ENCODE peak calls at places on chromosomes 13 and 19, in nine cellular contexts. One of them, this sample, is unnamed.

GRCh38 chr19:58021541-58022282 is 12.1 kb upstream of the ZSCAN1 start:
- DNase-seq in activated T-cell treated with anti-CD3 and anti-CD28 coated beads, Interleukin-2, amount 50 U/mL, for 72 hours: peak; percentile 60
- DNase-seq in frontal cortex: peak; percentile 85
- DNase-seq in T-cell: peak; percentile 51
- DNase-seq in choroid plexus epithelial cell: peak; percentile 55
- DNase-seq in GM12865: peak; percentile 39
- DNase-seq in mesendoderm: peak; percentile 92
- DNase-seq in ELF-1: peak; percentile 63
- DNase-seq in ACHN: peak; percentile 2
- DNase-seq in this sample: no peak

GRCh38 chr19:28377077-28377476 is 835.9 kb downstream of the UQCRFS1 start:
- DNase-seq in T-cell: no peak
- DNase-seq in GM12865: no peak
- DNase-seq in mesendoderm: no peak
- DNase-seq in ACHN: peak; percentile 10
- DNase-seq in activated T-cell treated with anti-CD3 and anti-CD28 coated beads, Interleukin-2, amount 50 U/mL, for 72 hours: no peak
- DNase-seq in frontal cortex: no peak
- DNase-seq in ELF-1: no peak
- DNase-seq in choroid plexus epithelial cell: peak; percentile 24
- DNase-seq in this sample: peak; percentile 11

GRCh38 chr19:13693933-13694332 is 70.4 kb upstream of the MRI1 start:
- DNase-seq in ELF-1: peak; percentile 80
- DNase-seq in frontal cortex: no peak
- DNase-seq in GM12865: no peak
- DNase-seq in activated T-cell treated with anti-CD3 and anti-CD28 coated beads, Interleukin-2, amount 50 U/mL, for 72 hours: no peak
- DNase-seq in ACHN: no peak
- DNase-seq in mesendoderm: no peak
- DNase-seq in choroid plexus epithelial cell: no peak
- DNase-seq in T-cell: no peak
- DNase-seq in this sample: no peak

GRCh38 chr19:44476559-44477408 is 23.5 kb downstream of the ZNF180 start:
- DNase-seq in GM12865: peak; percentile 33
- DNase-seq in T-cell: no peak
- DNase-seq in ACHN: peak; percentile 14
- DNase-seq in mesendoderm: peak; percentile 55
- DNase-seq in activated T-cell treated with anti-CD3 and anti-CD28 coated beads, Interleukin-2, amount 50 U/mL, for 72 hours: no peak
- DNase-seq in ELF-1: peak; percentile 19
- DNase-seq in choroid plexus epithelial cell: peak; percentile 34
- DNase-seq in frontal cortex: no peak
- DNase-seq in this sample: peak; percentile 65

GRCh38 chr19:46766569-46767317 is 20.5 kb upstream of the STRN4 start:
- DNase-seq in ACHN: no peak
- DNase-seq in choroid plexus epithelial cell: peak; percentile 52
- DNase-seq in GM12865: peak; percentile 60
- DNase-seq in ELF-1: peak; percentile 81
- DNase-seq in T-cell: peak; percentile 59
- DNase-seq in activated T-cell treated with anti-CD3 and anti-CD28 coated beads, Interleukin-2, amount 50 U/mL, for 72 hours: peak; percentile 68
- DNase-seq in mesendoderm: peak; percentile 72
- DNase-seq in frontal cortex: no peak
- DNase-seq in this sample: no peak

GRCh38 chr19:33446156-33446917 is 72.8 kb downstream of the CEBPG start:
- DNase-seq in choroid plexus epithelial cell: no peak
- DNase-seq in frontal cortex: no peak
- DNase-seq in activated T-cell treated with anti-CD3 and anti-CD28 coated beads, Interleukin-2, amount 50 U/mL, for 72 hours: no peak
- DNase-seq in GM12865: no peak
- DNase-seq in T-cell: no peak
- DNase-seq in mesendoderm: no peak
- DNase-seq in ACHN: no peak
- DNase-seq in ELF-1: no peak
- DNase-seq in this sample: no peak

GRCh38 chr13:25899952-25900351 is 151.9 kb downstream of the SHISA2 start:
- DNase-seq in mesendoderm: no peak
- DNase-seq in ACHN: no peak
- DNase-seq in ELF-1: no peak
- DNase-seq in GM12865: no peak
- DNase-seq in activated T-cell treated with anti-CD3 and anti-CD28 coated beads, Interleukin-2, amount 50 U/mL, for 72 hours: no peak
- DNase-seq in frontal cortex: no peak
- DNase-seq in choroid plexus epithelial cell: no peak
- DNase-seq in T-cell: no peak
- DNase-seq in this sample: no peak

GRCh38 chr13:100646030-100646673 is 28.4 kb downstream of the TMTC4 start:
- DNase-seq in ELF-1: peak; percentile 25
- DNase-seq in choroid plexus epithelial cell: peak; percentile 61
- DNase-seq in T-cell: no peak
- DNase-seq in mesendoderm: peak; percentile 66
- DNase-seq in GM12865: no peak
- DNase-seq in frontal cortex: no peak
- DNase-seq in activated T-cell treated with anti-CD3 and anti-CD28 coated beads, Interleukin-2, amount 50 U/mL, for 72 hours: no peak
- DNase-seq in ACHN: peak; percentile 36
- DNase-seq in this sample: peak; percentile 11

GRCh38 chr13:99265823-99266426 is 7.7 kb upstream of the GPR18 start:
- DNase-seq in ELF-1: no peak
- DNase-seq in frontal cortex: peak; percentile 22
- DNase-seq in ACHN: peak; percentile 59
- DNase-seq in T-cell: peak; percentile 37
- DNase-seq in activated T-cell treated with anti-CD3 and anti-CD28 coated beads, Interleukin-2, amount 50 U/mL, for 72 hours: no peak
- DNase-seq in choroid plexus epithelial cell: peak; percentile 81
- DNase-seq in mesendoderm: peak; percentile 57
- DNase-seq in GM12865: peak; percentile 72
- DNase-seq in this sample: peak; percentile 5

GRCh38 chr19:39924952-39925351 is 9.5 kb downstream of the FCGBP start:
- DNase-seq in T-cell: no peak
- DNase-seq in activated T-cell treated with anti-CD3 and anti-CD28 coated beads, Interleukin-2, amount 50 U/mL, for 72 hours: no peak
- DNase-seq in choroid plexus epithelial cell: no peak
- DNase-seq in ACHN: no peak
- DNase-seq in GM12865: no peak
- DNase-seq in mesendoderm: no peak
- DNase-seq in ELF-1: no peak
- DNase-seq in frontal cortex: no peak
- DNase-seq in this sample: no peak

GRCh38 chr19:43639507-43640423 is at the start of gene CADM4:
- DNase-seq in activated T-cell treated with anti-CD3 and anti-CD28 coated beads, Interleukin-2, amount 50 U/mL, for 72 hours: peak; percentile 51
- DNase-seq in T-cell: peak; percentile 65
- DNase-seq in GM12865: no peak
- DNase-seq in ACHN: peak; percentile 28
- DNase-seq in frontal cortex: peak; percentile 72
- DNase-seq in mesendoderm: no peak
- DNase-seq in choroid plexus epithelial cell: no peak
- DNase-seq in ELF-1: no peak
- DNase-seq in this sample: no peak

GRCh38 chr13:98214008-98214643 is 37.1 kb upstream of the RNF113B start:
- DNase-seq in choroid plexus epithelial cell: peak; percentile 65
- DNase-seq in mesendoderm: no peak
- DNase-seq in T-cell: no peak
- DNase-seq in GM12865: no peak
- DNase-seq in frontal cortex: no peak
- DNase-seq in ACHN: no peak
- DNase-seq in ELF-1: no peak
- DNase-seq in activated T-cell treated with anti-CD3 and anti-CD28 coated beads, Interleukin-2, amount 50 U/mL, for 72 hours: no peak
- DNase-seq in this sample: no peak

GRCh38 chr13:26967119-26968038 is 204.2 kb downstream of the USP12 start:
- DNase-seq in choroid plexus epithelial cell: no peak
- DNase-seq in mesendoderm: no peak
- DNase-seq in ELF-1: no peak
- DNase-seq in GM12865: no peak
- DNase-seq in T-cell: no peak
- DNase-seq in ACHN: no peak
- DNase-seq in frontal cortex: no peak
- DNase-seq in activated T-cell treated with anti-CD3 and anti-CD28 coated beads, Interleukin-2, amount 50 U/mL, for 72 hours: no peak
- DNase-seq in this sample: no peak

GRCh38 chr13:99984463-99985242 is 3.1 kb downstream of the ZIC2 start:
- DNase-seq in T-cell: no peak
- DNase-seq in activated T-cell treated with anti-CD3 and anti-CD28 coated beads, Interleukin-2, amount 50 U/mL, for 72 hours: no peak
- DNase-seq in mesendoderm: peak; percentile 92
- DNase-seq in GM12865: peak; percentile 19
- DNase-seq in ACHN: no peak
- DNase-seq in choroid plexus epithelial cell: peak; percentile 63
- DNase-seq in ELF-1: peak; percentile 72
- DNase-seq in frontal cortex: no peak
- DNase-seq in this sample: no peak

GRCh38 chr13:46278474-46278873 is 66.7 kb downstream of the LRRC63 start:
- DNase-seq in GM12865: no peak
- DNase-seq in choroid plexus epithelial cell: no peak
- DNase-seq in frontal cortex: no peak
- DNase-seq in mesendoderm: peak; percentile 97
- DNase-seq in ACHN: no peak
- DNase-seq in T-cell: no peak
- DNase-seq in activated T-cell treated with anti-CD3 and anti-CD28 coated beads, Interleukin-2, amount 50 U/mL, for 72 hours: no peak
- DNase-seq in ELF-1: peak; percentile 86
- DNase-seq in this sample: no peak

GRCh38 chr13:104961246-104961645 is 1574.2 kb downstream of the EFNB2 start:
- DNase-seq in ACHN: no peak
- DNase-seq in choroid plexus epithelial cell: no peak
- DNase-seq in GM12865: no peak
- DNase-seq in mesendoderm: no peak
- DNase-seq in frontal cortex: no peak
- DNase-seq in T-cell: no peak
- DNase-seq in ELF-1: no peak
- DNase-seq in activated T-cell treated with anti-CD3 and anti-CD28 coated beads, Interleukin-2, amount 50 U/mL, for 72 hours: no peak
- DNase-seq in this sample: no peak

GRCh38 chr19:49809155-49809986 is 3.7 kb downstream of the FUZ start:
- DNase-seq in choroid plexus epithelial cell: peak; percentile 70
- DNase-seq in activated T-cell treated with anti-CD3 and anti-CD28 coated beads, Interleukin-2, amount 50 U/mL, for 72 hours: peak; percentile 57
- DNase-seq in mesendoderm: peak; percentile 55
- DNase-seq in ELF-1: peak; percentile 70
- DNase-seq in frontal cortex: peak; percentile 62
- DNase-seq in ACHN: peak; percentile 22
- DNase-seq in T-cell: peak; percentile 51
- DNase-seq in GM12865: peak; percentile 33
- DNase-seq in this sample: peak; percentile 73

GRCh38 chr19:9996541-9996940 is 13.8 kb downstream of the COL5A3 start:
- DNase-seq in GM12865: no peak
- DNase-seq in frontal cortex: no peak
- DNase-seq in ELF-1: no peak
- DNase-seq in T-cell: no peak
- DNase-seq in ACHN: no peak
- DNase-seq in choroid plexus epithelial cell: no peak
- DNase-seq in mesendoderm: no peak
- DNase-seq in activated T-cell treated with anti-CD3 and anti-CD28 coated beads, Interleukin-2, amount 50 U/mL, for 72 hours: no peak
- DNase-seq in this sample: no peak

GRCh38 chr19:34503546-34504272 is 22.2 kb downstream of the WTIP start:
- DNase-seq in GM12865: no peak
- DNase-seq in mesendoderm: no peak
- DNase-seq in ELF-1: no peak
- DNase-seq in activated T-cell treated with anti-CD3 and anti-CD28 coated beads, Interleukin-2, amount 50 U/mL, for 72 hours: no peak
- DNase-seq in ACHN: no peak
- DNase-seq in frontal cortex: no peak
- DNase-seq in T-cell: no peak
- DNase-seq in choroid plexus epithelial cell: peak; percentile 25
- DNase-seq in this sample: no peak

GRCh38 chr13:107351305-107351704 is 783.4 kb upstream of the ARGLU1 start:
- DNase-seq in ELF-1: no peak
- DNase-seq in T-cell: no peak
- DNase-seq in ACHN: no peak
- DNase-seq in mesendoderm: peak; percentile 98
- DNase-seq in frontal cortex: no peak
- DNase-seq in choroid plexus epithelial cell: peak; percentile 88
- DNase-seq in activated T-cell treated with anti-CD3 and anti-CD28 coated beads, Interleukin-2, amount 50 U/mL, for 72 hours: no peak
- DNase-seq in GM12865: no peak
- DNase-seq in this sample: no peak

GRCh38 chr19:3464797-3465235 is 15.5 kb downstream of the SMIM24 start:
- DNase-seq in frontal cortex: no peak
- DNase-seq in choroid plexus epithelial cell: no peak
- DNase-seq in activated T-cell treated with anti-CD3 and anti-CD28 coated beads, Interleukin-2, amount 50 U/mL, for 72 hours: no peak
- DNase-seq in ACHN: no peak
- DNase-seq in GM12865: no peak
- DNase-seq in ELF-1: no peak
- DNase-seq in T-cell: no peak
- DNase-seq in mesendoderm: peak; percentile 68
- DNase-seq in this sample: no peak

GRCh38 chr19:28727133-28727834 is 485.7 kb downstream of the UQCRFS1 start:
- DNase-seq in activated T-cell treated with anti-CD3 and anti-CD28 coated beads, Interleukin-2, amount 50 U/mL, for 72 hours: peak; percentile 72
- DNase-seq in ELF-1: peak; percentile 81
- DNase-seq in frontal cortex: peak; percentile 43
- DNase-seq in mesendoderm: peak; percentile 81
- DNase-seq in ACHN: no peak
- DNase-seq in choroid plexus epithelial cell: peak; percentile 34
- DNase-seq in GM12865: no peak
- DNase-seq in T-cell: peak; percentile 50
- DNase-seq in this sample: no peak

GRCh38 chr19:35746087-35746462 is 624 bp downstream of the PSENEN start:
- DNase-seq in frontal cortex: no peak
- DNase-seq in GM12865: no peak
- DNase-seq in mesendoderm: no peak
- DNase-seq in activated T-cell treated with anti-CD3 and anti-CD28 coated beads, Interleukin-2, amount 50 U/mL, for 72 hours: no peak
- DNase-seq in ELF-1: no peak
- DNase-seq in ACHN: no peak
- DNase-seq in T-cell: no peak
- DNase-seq in choroid plexus epithelial cell: no peak
- DNase-seq in this sample: no peak

GRCh38 chr13:89969996-89970709 is 1377.3 kb upstream of the MIR17HG start:
- DNase-seq in mesendoderm: no peak
- DNase-seq in ACHN: no peak
- DNase-seq in choroid plexus epithelial cell: peak; percentile 71
- DNase-seq in ELF-1: no peak
- DNase-seq in GM12865: no peak
- DNase-seq in frontal cortex: no peak
- DNase-seq in T-cell: no peak
- DNase-seq in activated T-cell treated with anti-CD3 and anti-CD28 coated beads, Interleukin-2, amount 50 U/mL, for 72 hours: no peak
- DNase-seq in this sample: no peak

GRCh38 chr13:28494861-28495585 is at the start of gene FLT1:
- DNase-seq in ACHN: no peak
- DNase-seq in T-cell: peak; percentile 58
- DNase-seq in activated T-cell treated with anti-CD3 and anti-CD28 coated beads, Interleukin-2, amount 50 U/mL, for 72 hours: peak; percentile 63
- DNase-seq in ELF-1: peak; percentile 72
- DNase-seq in mesendoderm: peak; percentile 91
- DNase-seq in GM12865: peak; percentile 14
- DNase-seq in frontal cortex: peak; percentile 52
- DNase-seq in choroid plexus epithelial cell: no peak
- DNase-seq in this sample: no peak

GRCh38 chr13:25001807-25002206 is 94.1 kb upstream of the PABPC3 start:
- DNase-seq in activated T-cell treated with anti-CD3 and anti-CD28 coated beads, Interleukin-2, amount 50 U/mL, for 72 hours: no peak
- DNase-seq in ELF-1: no peak
- DNase-seq in ACHN: no peak
- DNase-seq in frontal cortex: no peak
- DNase-seq in mesendoderm: no peak
- DNase-seq in choroid plexus epithelial cell: no peak
- DNase-seq in T-cell: no peak
- DNase-seq in GM12865: no peak
- DNase-seq in this sample: no peak

GRCh38 chr13:22592515-22592914 is 588.3 kb upstream of the SGCG start:
- DNase-seq in GM12865: no peak
- DNase-seq in frontal cortex: no peak
- DNase-seq in ELF-1: no peak
- DNase-seq in T-cell: no peak
- DNase-seq in activated T-cell treated with anti-CD3 and anti-CD28 coated beads, Interleukin-2, amount 50 U/mL, for 72 hours: no peak
- DNase-seq in ACHN: no peak
- DNase-seq in choroid plexus epithelial cell: no peak
- DNase-seq in mesendoderm: no peak
- DNase-seq in this sample: no peak

GRCh38 chr13:26186141-26186870 is 35.8 kb downstream of the RNF6 start:
- DNase-seq in activated T-cell treated with anti-CD3 and anti-CD28 coated beads, Interleukin-2, amount 50 U/mL, for 72 hours: peak; percentile 92
- DNase-seq in choroid plexus epithelial cell: peak; percentile 96
- DNase-seq in mesendoderm: peak; percentile 98
- DNase-seq in ACHN: peak; percentile 86
- DNase-seq in GM12865: peak; percentile 99
- DNase-seq in T-cell: peak; percentile 91
- DNase-seq in frontal cortex: peak; percentile 71
- DNase-seq in ELF-1: peak; percentile 98
- DNase-seq in this sample: peak; percentile 88

GRCh38 chr13:99027661-99028425 is 50.0 kb upstream of the DOCK9 start:
- DNase-seq in ACHN: no peak
- DNase-seq in T-cell: no peak
- DNase-seq in ELF-1: no peak
- DNase-seq in mesendoderm: no peak
- DNase-seq in choroid plexus epithelial cell: no peak
- DNase-seq in frontal cortex: no peak
- DNase-seq in activated T-cell treated with anti-CD3 and anti-CD28 coated beads, Interleukin-2, amount 50 U/mL, for 72 hours: peak; percentile 23
- DNase-seq in GM12865: no peak
- DNase-seq in this sample: no peak

GRCh38 chr13:44854264-44855060 is 134.8 kb downstream of the NUFIP1 start:
- DNase-seq in activated T-cell treated with anti-CD3 and anti-CD28 coated beads, Interleukin-2, amount 50 U/mL, for 72 hours: no peak
- DNase-seq in ELF-1: peak; percentile 8
- DNase-seq in choroid plexus epithelial cell: no peak
- DNase-seq in T-cell: no peak
- DNase-seq in GM12865: no peak
- DNase-seq in ACHN: no peak
- DNase-seq in mesendoderm: no peak
- DNase-seq in frontal cortex: no peak
- DNase-seq in this sample: no peak

GRCh38 chr13:23990443-23990842 is 93.1 kb upstream of the C1QTNF9B start:
- DNase-seq in activated T-cell treated with anti-CD3 and anti-CD28 coated beads, Interleukin-2, amount 50 U/mL, for 72 hours: no peak
- DNase-seq in ELF-1: no peak
- DNase-seq in choroid plexus epithelial cell: no peak
- DNase-seq in frontal cortex: no peak
- DNase-seq in GM12865: no peak
- DNase-seq in mesendoderm: no peak
- DNase-seq in T-cell: no peak
- DNase-seq in ACHN: no peak
- DNase-seq in this sample: no peak